ENCODE peak calls at places on chromosomes 12 and 14, in eight cellular contexts. T, H, W, C, N, X, S and A are unnamed samples. For H3K4me1, the result is how much of the 10 kb centered on the place peaks cover.

GRCh38 chr12:95642583-95642982 is 91.3 kb upstream of the USP44 start:
- DNase-seq in S (no peak), X (no peak), N (no peak), C (no peak), W (no peak), T (no peak), H (no peak), A (no peak)

GRCh38 chr14:20841096-20841495 is 38.5 kb upstream of the RNASE1 start:
- DNase-seq in H (no peak), N (no peak), S (no peak), T (no peak), W (no peak), C (no peak), X (no peak), A (no peak)

GRCh38 chr12:55931317-55931779 is 386 bp downstream of the DGKA start:
- DNase-seq in C (no peak), S (peak), W (no peak), H (peak), T (no peak), X (no peak), N (no peak), A (peak)

GRCh38 chr14:99542566-99542965 is 61.4 kb downstream of the CCNK start:
- DNase-seq in N (no peak), W (no peak), T (no peak), H (no peak), S (no peak), C (no peak), X (no peak), A (no peak)

GRCh38 chr12:56206373-56207166 is 15.2 kb downstream of the RNF41 start:
- DNase-seq in X (peak), H (peak), T (peak), C (no peak), N (no peak), S (peak), W (peak), A (peak)

GRCh38 chr14:79411403-79412174 is 799.7 kb downstream of the DIO2 start:
- DNase-seq in W (no peak), X (no peak), S (peak), H (no peak), C (no peak), N (no peak), T (no peak), A (no peak)

GRCh38 chr14:90941705-90942104 is 118.7 kb downstream of the RPS6KA5 start:
- DNase-seq in C (no peak), S (no peak), N (no peak), H (no peak), X (no peak), W (no peak), T (no peak), A (no peak)

GRCh38 chr12:81078469-81079196 is 754 bp downstream of the ACSS3 start:
- DNase-seq in T (no peak), H (no peak), W (no peak), N (no peak), S (peak), X (no peak), C (peak), A (no peak)

GRCh38 chr14:35285168-35285990 is 6.8 kb upstream of the PSMA6 start:
- DNase-seq in C (no peak), H (no peak), S (peak), W (no peak), T (no peak), X (no peak), N (no peak), A (no peak)

GRCh38 chr12:20696181-20696580 is 1.0 kb downstream of the SLCO1C1 start:
- DNase-seq in T (no peak), X (no peak), C (no peak), N (no peak), W (peak), S (no peak), H (peak), A (peak)

GRCh38 chr12:57826400-57826799 is 7.9 kb upstream of the AVIL start:
- DNase-seq in N (no peak), S (no peak), X (no peak), T (no peak), H (no peak), W (no peak), C (no peak), A (no peak)

GRCh38 chr14:20580242-20580641 is 7.6 kb downstream of the RNASE11 start:
- DNase-seq in H (no peak), X (no peak), N (no peak), W (no peak), C (no peak), S (no peak), T (no peak), A (no peak)

GRCh38 chr14:46290706-46291105 is 360.9 kb downstream of the RPL10L start:
- DNase-seq in H (no peak), S (no peak), N (no peak), W (no peak), T (no peak), C (no peak), X (no peak), A (no peak)

GRCh38 chr12:31440134-31440533 is 114.2 kb upstream of the SINHCAF start:
- DNase-seq in C (no peak), S (no peak), N (no peak), X (no peak), H (no peak), W (no peak), T (no peak), A (no peak)

GRCh38 chr14:96502621-96503251 is 554 bp downstream of the PAPOLA start:
- DNase-seq in W (no peak), C (no peak), H (peak), T (peak), X (peak), S (peak), N (no peak), A (peak)

GRCh38 chr12:90672081-90672480 is 282.9 kb downstream of the CCER1 start:
- DNase-seq in T (no peak), C (no peak), N (no peak), S (peak), H (no peak), W (no peak), X (no peak), A (no peak)

GRCh38 chr12:115947696-115948062 is 329.8 kb downstream of the MED13L start:
- DNase-seq in T (no peak), S (no peak), N (peak), H (no peak), C (no peak), X (no peak), W (no peak), A (no peak)

GRCh38 chr14:59484611-59485174 is 376 bp downstream of the JKAMP start:
- DNase-seq in W (no peak), C (no peak), N (no peak), S (no peak), X (no peak), T (no peak), H (no peak), A (no peak)

GRCh38 chr14:21428930-21429329 is 27.0 kb downstream of the CHD8 start:
- DNase-seq in H (peak), W (no peak), X (peak), N (no peak), T (no peak), C (no peak), S (no peak), A (peak)

GRCh38 chr12:132478433-132478803 is 11.5 kb upstream of the FBRSL1 start:
- DNase-seq in N (no peak), T (no peak), X (no peak), C (no peak), H (no peak), W (no peak), S (no peak), A (no peak)
- H3K4me1 ChIP-seq in N (under half), T (under half), X (under half), C (under half), H (under half), W (under half), S (under half), A (under half)

GRCh38 chr14:103392106-103392505 is 6.9 kb downstream of the MARK3 start:
- DNase-seq in T (no peak), N (no peak), S (no peak), X (no peak), H (no peak), W (no peak), C (no peak), A (no peak)
- H3K27ac ChIP-seq in T (no peak), N (no peak), S (no peak), X (peak), H (peak), W (no peak), C (no peak), A (peak)

DNA sequence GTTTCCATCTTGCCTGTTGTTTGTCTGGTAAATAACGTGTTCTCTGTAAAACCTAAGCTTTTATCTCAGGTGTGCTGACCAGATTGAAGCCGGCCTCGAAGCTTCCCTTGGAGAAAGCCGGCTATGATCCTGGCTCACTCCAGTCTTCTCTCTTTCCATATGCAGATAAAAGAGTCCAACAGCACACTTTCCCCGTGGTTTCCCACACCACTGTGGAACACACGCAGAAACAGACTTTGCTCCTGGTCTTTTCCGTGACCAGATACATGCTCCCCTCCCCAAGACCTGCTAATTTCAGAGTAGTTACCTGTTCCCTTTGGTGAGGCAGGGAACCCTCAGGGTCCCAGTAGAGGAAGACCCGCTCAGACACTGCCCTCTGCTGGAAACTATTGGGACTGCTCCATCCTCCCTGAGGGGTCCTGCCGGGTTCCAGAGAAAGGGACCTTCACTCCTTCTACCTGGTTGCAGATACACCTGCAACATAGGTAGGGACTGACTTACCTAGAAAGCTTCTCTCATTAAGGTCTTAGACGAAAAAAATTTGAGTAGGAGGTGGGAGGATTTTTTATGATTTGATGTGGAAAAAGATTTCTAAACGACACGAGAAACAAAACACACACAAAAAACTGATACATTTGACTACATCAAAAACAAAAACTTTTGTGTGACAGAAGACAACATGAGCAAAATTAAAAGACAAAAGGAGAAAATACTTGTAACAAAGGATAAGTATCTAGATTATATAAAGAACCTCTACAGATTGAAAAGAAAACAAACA is 415.4 kb upstream of the CCDC196 start:
- DNase-seq in X (peak), H (no peak), W (no peak), C (no peak), N (no peak), S (peak), T (no peak), A (peak)
- TF ChIP-seq CTCF in X (peak), H (peak), W (peak), C (peak), N (peak), S (peak), T (no peak), A (peak)

GRCh38 chr14:33932526-33933292 is 18.2 kb downstream of the EGLN3 start:
- DNase-seq in W (no peak), N (no peak), X (no peak), H (no peak), T (no peak), S (no peak), C (no peak), A (no peak)
- H3K4me1 ChIP-seq in W (under half), N (half or more), X (under half), H (under half), T (under half), S (under half), C (under half), A (half or more)

DNA sequence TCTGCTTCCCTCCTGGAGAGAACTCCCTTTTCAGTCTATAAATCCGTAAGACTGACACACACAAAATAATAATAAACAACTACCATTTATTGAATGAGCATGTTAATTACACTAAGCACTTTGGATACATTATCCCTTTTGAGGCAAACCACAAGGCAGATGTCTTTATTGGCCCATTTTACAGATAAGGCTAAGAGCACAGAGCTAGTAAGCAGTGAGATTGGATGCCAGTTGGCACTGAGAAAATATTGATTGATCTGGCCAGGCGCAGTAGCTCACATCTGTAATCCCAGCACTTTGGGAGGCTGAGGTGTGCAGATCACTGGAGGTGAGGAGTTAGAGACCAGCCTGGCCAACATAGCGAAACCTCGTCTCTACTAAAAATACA is 21.9 kb upstream of the RBM19 start:
- DNase-seq in X (no peak), H (no peak), N (no peak), S (no peak), T (no peak), C (no peak), W (no peak), A (no peak)
- H3K27ac ChIP-seq in X (no peak), H (no peak), N (no peak), S (no peak), T (no peak), C (no peak), W (no peak), A (no peak)

GRCh38 chr14:104343294-104343625 is 204.9 kb downstream of the KIF26A start:
- DNase-seq in N (no peak), S (no peak), W (no peak), T (peak), C (no peak), H (no peak), X (no peak), A (no peak)

GRCh38 chr14:104342435-104343293 is 204.3 kb downstream of the KIF26A start:
- DNase-seq in X (peak), N (no peak), W (no peak), T (peak), H (no peak), C (no peak), S (no peak), A (no peak)

GRCh38 chr14:104343690-104344640 is 205.6 kb downstream of the KIF26A start:
- DNase-seq in X (peak), T (peak), S (no peak), N (no peak), H (no peak), C (no peak), W (no peak), A (no peak)

GRCh38 chr14:104339829-104340228 is 201.4 kb downstream of the KIF26A start:
- DNase-seq in S (no peak), X (no peak), H (no peak), C (no peak), T (no peak), N (no peak), W (no peak), A (no peak)

DNA sequence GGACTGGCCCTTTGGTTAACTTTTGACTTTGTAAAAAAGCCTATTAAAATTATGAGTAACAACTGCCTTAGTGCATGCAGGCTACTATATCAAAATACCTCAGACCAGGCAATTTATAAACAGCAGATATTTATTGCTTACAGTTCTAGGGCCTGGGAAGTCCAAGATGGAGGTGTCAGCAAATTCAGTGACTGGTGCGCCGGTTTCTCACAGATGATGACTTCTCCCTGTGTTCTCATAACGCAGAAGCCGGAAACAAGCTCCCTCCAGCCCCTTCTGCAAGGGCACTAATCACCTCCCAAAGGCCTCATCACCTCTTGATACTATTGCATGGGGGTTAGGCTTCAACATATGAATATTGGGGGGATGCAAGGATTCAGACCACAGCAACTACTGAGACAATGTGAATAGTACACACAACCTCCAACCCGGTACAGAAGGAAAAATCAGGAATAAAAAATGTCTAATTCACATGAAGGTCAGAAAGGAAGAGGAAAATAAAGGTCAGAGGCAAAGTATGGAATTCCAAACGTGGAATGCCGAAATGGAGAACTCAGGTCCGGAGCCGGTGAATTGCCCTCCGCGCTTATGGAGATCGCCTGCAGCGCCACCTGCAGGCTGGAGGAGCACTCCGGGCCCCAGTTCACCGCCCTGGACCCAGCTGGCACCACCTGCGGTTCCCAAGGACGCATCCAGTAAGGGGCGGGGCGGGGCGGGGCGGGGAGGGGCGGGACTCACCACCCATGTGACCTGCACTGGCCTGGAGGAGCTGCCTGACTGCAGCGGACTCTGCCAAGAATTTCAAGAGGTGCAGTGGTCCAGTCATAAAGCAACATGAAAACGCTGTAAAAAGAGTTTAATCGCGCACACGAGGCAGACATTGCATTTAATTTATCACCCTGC is 203.4 kb downstream of the KIF26A start:
- DNase-seq in S (peak), T (peak), H (no peak), C (no peak), N (no peak), X (peak), W (no peak), A (no peak)
- TF ChIP-seq CTCF in S (peak), T (no peak), H (peak), C (no peak), N (peak), X (no peak), W (no peak), A (peak)